ENCODE peak calls at places on chromosomes 6 and 20, in four cellular contexts. N is H1, M is K562, Q is HepG2. S is an unnamed sample.

GRCh38 chr6:128208078-128208477 is 307.2 kb upstream of the THEMIS start:
- DNase-seq in N (no peak), M (no peak), Q (peak; percentile 82), S (no peak)

GRCh38 chr6:156876302-156876701 is 99.1 kb downstream of the ARID1B start:
- DNase-seq in N (no peak), M (peak; percentile 33), Q (no peak), S (no peak)

GRCh38 chr6:36075656-36076055 is 48.0 kb downstream of the MAPK14 start:
- DNase-seq in N (no peak), M (peak; percentile 46), Q (peak; percentile 71), S (no peak)

GRCh38 chr6:132768051-132768517 is 10.4 kb upstream of the VNN2 start:
- DNase-seq in N (peak; percentile 31), M (peak; percentile 64), Q (peak; percentile 55), S (no peak)

GRCh38 chr20:63022501-63022900 is 15.7 kb upstream of the BHLHE23 start:
- DNase-seq in N (no peak), M (no peak), Q (no peak), S (no peak)

GRCh38 chr6:138307816-138308727 is 69.6 kb upstream of the SMIM28 start:
- DNase-seq in N (no peak), M (peak; percentile 28), Q (peak; percentile 13), S (no peak)

GRCh38 chr6:145155411-145155810 is 579.9 kb downstream of the EPM2A start:
- DNase-seq in N (no peak), M (no peak), Q (no peak), S (no peak)

GRCh38 chr6:38310061-38310460 is 329.7 kb downstream of the BTBD9 start:
- DNase-seq in N (no peak), M (no peak), Q (no peak), S (no peak)

GRCh38 chr6:39344821-39345280 is 22.3 kb upstream of the KCNK16 start:
- DNase-seq in N (no peak), M (no peak), Q (no peak), S (no peak)

GRCh38 chr20:47204008-47204745 is 152.3 kb downstream of the ZMYND8 start:
- DNase-seq in N (no peak), M (no peak), Q (no peak), S (no peak)

GRCh38 chr20:1474817-1475603 is 8.4 kb upstream of the NSFL1C start:
- DNase-seq in N (no peak), M (no peak), Q (no peak), S (no peak)

GRCh38 chr6:43770417-43771209 is 602 bp downstream of the VEGFA start:
- DNase-seq in N (no peak), M (peak; percentile 87), Q (peak; percentile 45), S (no peak)

GRCh38 chr20:3461911-3462677 is 8.7 kb upstream of the ATRN start:
- DNase-seq in N (no peak), M (no peak), Q (no peak), S (no peak)
- TF ChIP-seq HDAC6 in N (no peak), M (no peak), Q (no peak), S (no peak)

DNA sequence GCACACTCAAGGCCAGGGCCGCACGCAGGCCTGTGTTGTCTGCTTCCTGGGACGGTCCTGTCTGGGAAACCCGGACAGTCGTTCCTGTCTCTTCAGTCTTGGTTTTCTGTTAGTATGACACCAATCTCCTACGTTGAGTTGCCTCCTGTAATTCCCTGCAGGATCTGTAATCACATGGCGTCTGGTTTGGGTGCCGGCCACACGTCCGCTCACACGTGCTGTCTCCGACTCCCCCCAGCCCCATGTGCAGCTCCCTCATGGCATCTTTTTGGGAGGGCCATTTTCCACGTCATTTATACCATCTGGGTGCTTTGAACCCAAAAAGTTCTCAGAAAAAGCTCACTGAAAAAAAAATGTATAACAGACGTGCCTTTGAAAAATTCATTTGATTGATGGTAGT is 23.2 kb downstream of the DLL1 start:
- DNase-seq in N (no peak), M (no peak), Q (no peak), S (no peak)
- TF ChIP-seq SP1 in N (no peak), M (no peak), Q (no peak), S (no peak)

GRCh38 chr6:41547799-41548097 is 1.6 kb downstream of the FOXP4 start:
- DNase-seq in N (no peak), M (no peak), Q (no peak), S (no peak)

GRCh38 chr6:41548841-41549642 is 2.9 kb downstream of the FOXP4 start:
- DNase-seq in N (no peak), M (no peak), Q (no peak), S (no peak)

GRCh38 chr6:41548098-41548840 is 2.1 kb downstream of the FOXP4 start:
- DNase-seq in N (no peak), M (no peak), Q (no peak), S (no peak)

GRCh38 chr6:41551086-41551702 is 5.0 kb downstream of the FOXP4 start:
- DNase-seq in N (no peak), M (no peak), Q (no peak), S (no peak)

DNA sequence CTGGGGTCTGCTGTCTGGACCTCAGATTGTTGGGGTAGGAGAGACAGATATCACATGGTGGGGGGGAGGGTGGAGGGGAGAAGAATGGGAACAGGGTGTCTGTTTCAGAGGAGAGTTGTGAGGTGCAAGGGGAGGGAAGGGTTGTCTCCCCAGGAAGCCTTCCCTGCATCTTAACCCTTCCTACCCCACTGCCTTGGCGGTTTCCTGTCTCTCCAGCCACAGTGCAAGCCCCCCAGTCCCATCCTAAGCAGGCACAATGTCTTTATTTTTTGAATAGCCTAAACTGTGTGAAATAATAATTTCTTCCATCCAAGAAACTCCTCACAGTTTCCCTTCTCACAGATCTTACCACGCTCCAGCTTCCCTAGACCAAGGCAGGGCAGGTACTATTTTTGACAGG is 3.5 kb downstream of the FOXP4 start:
- DNase-seq in N (no peak), M (no peak), Q (no peak), S (no peak)
- H3K79me2 ChIP-seq in N (no peaks in the 10 kb centered on the region), M (peaks cover 25% of the 10 kb centered on the region), Q (peaks cover 91% of the 10 kb centered on the region), S (peaks cover 37% of the 10 kb centered on the region)

GRCh38 chr20:35791823-35792222 is 20.0 kb downstream of the PHF20 start:
- DNase-seq in N (no peak), M (no peak), Q (no peak), S (no peak)
- TF ChIP-seq HDAC6 in N (no peak), M (no peak), Q (no peak), S (no peak)

DNA sequence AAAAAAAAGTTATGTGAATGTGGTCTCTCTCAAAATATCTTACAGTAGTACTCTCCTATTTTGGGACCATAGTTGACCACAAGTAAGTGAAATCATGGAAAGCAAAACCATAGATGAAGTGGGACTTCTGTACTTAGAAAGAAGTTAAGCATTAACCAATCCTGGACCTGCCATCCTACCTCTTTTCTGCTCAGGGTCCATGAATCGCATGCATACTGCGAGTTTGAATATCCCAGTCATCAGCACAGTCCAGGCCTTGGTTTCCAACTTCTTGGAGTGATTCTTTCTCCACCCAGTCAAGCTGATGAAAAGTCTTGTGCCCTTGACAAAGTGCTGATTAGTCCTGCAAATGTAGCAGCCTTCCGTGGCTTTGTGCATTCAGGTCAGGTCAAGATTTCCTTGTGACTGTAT is 46.0 kb downstream of the RNF217 start:
- DNase-seq in N (no peak), M (no peak), Q (no peak), S (no peak)
- TF ChIP-seq SP1 in N (no peak), M (no peak), Q (no peak), S (no peak)

GRCh38 chr6:41077536-41077935 is 4.8 kb downstream of the NFYA start:
- DNase-seq in N (no peak), M (no peak), Q (no peak), S (no peak)
- H3K79me2 ChIP-seq in N (peaks cover 41% of the 10 kb centered on the region), M (peaks cover 65% of the 10 kb centered on the region), Q (peaks cover 74% of the 10 kb centered on the region), S (peaks cover 63% of the 10 kb centered on the region)

DNA sequence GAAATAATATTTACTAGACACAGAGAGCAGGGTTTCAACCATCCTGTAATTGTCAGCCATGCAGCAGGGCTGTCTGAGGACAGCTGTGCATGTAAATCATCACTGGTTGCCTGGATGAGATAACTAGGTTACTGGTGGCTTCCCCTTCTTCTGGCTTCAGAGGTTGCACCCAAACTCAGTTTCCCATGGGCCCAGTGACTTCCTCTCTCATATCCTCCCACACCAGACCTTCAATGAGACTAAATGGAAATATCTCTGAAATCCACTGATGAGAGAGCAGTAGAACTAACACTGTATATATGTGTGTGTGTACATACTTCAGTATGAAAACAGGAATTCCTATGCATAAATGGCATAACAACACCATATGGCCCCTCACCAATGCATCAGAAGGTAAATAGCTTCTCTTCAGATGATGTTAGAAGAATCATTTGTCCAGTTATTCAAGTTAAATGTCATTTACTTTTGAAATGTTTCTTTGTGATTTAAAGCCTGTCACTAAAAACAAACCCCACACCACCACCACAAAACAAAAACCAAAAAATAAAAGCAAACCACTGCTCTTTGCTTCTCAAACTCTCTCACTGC is 51.0 kb upstream of the IL20RA start:
- DNase-seq in N (no peak), M (no peak), Q (no peak), S (peak; percentile 96)
- TF ChIP-seq HDAC6 in N (no peak), M (no peak), Q (no peak), S (no peak)

DNA sequence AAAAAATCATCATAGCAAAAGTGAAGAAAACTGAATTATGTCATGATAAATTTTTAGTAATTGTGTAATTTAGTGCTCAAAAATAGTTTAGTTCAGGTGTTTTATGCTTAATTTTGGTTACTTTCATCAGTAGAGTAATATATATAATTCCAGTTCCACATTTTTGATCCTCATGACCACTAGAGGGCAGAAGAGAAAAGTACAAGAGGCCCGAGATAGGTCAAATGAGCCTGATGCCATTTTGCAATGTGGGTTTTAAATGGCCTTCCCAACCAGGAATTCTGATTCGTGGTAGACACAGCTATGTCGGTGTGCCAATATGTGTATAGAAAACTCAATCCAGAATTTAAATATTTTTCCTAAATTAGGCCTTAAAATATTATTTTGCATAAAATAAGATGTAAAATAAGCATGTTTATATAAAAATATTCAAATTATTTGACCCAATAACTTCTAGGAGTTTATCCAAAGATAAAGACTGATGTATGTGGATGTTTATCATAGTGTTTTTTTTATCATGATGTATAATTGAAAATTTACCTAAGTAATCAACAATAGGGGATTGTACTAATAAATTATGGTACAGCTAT is 159.7 kb upstream of the RPS6KA2 start:
- DNase-seq in N (no peak), M (peak; percentile 62), Q (peak; percentile 81), S (peak; percentile 21)
- TF ChIP-seq SP1 in N (no peak), M (no peak), Q (no peak), S (no peak)

GRCh38 chr6:166707045-166707444 is 80.0 kb upstream of the RPS6KA2 start:
- DNase-seq in N (peak; percentile 34), M (peak; percentile 33), Q (peak; percentile 22), S (no peak)

GRCh38 chr6:166705070-166705469 is 78.0 kb upstream of the RPS6KA2 start:
- DNase-seq in N (no peak), M (no peak), Q (no peak), S (no peak)

GRCh38 chr6:166710084-166710483 is 83.0 kb upstream of the RPS6KA2 start:
- DNase-seq in N (no peak), M (no peak), Q (no peak), S (no peak)

GRCh38 chr6:166708466-166708865 is 81.4 kb upstream of the RPS6KA2 start:
- DNase-seq in N (no peak), M (no peak), Q (no peak), S (no peak)

GRCh38 chr6:166704171-166704570 is 77.1 kb upstream of the RPS6KA2 start:
- DNase-seq in N (no peak), M (no peak), Q (no peak), S (no peak)
- H3K79me2 ChIP-seq in N (no peaks in the 10 kb centered on the region), M (no peaks in the 10 kb centered on the region), Q (no peaks in the 10 kb centered on the region), S (no peaks in the 10 kb centered on the region)